ENCODE peak calls at places on chromosomes 5 and 9, in four cellular contexts. N, F, Z and M are unnamed samples.

GRCh38 chr9:91991621-91992435 is 41.8 kb upstream of the ROR2 start:
- DNase-seq in N (no peak), F (no peak), Z (peak), M (no peak)

GRCh38 chr5:119339965-119340364 is 15.9 kb upstream of the TNFAIP8 start:
- DNase-seq in N (no peak), F (peak), Z (no peak), M (no peak)

GRCh38 chr9:114169029-114169939 is 13.9 kb downstream of the COL27A1 start:
- DNase-seq in N (no peak), F (no peak), Z (peak), M (no peak)

GRCh38 chr9:131747352-131747751 is 7.5 kb upstream of the RAPGEF1 start:
- DNase-seq in N (no peak), F (no peak), Z (peak), M (no peak)

GRCh38 chr9:134390537-134390936 is 64.3 kb downstream of the RXRA start:
- DNase-seq in N (peak), F (peak), Z (no peak), M (peak)

GRCh38 chr9:98335666-98336065 is 80.2 kb upstream of the TBC1D2 start:
- DNase-seq in N (no peak), F (no peak), Z (no peak), M (no peak)

GRCh38 chr5:111299067-111299481 is 74.9 kb downstream of the CAMK4 start:
- DNase-seq in N (no peak), F (no peak), Z (peak), M (no peak)

GRCh38 chr5:42745426-42745825 is 11.2 kb upstream of the CCDC152 start:
- DNase-seq in N (no peak), F (no peak), Z (peak), M (no peak)

GRCh38 chr5:141681695-141682641 is at the start of gene ARAP3:
- DNase-seq in N (no peak), F (peak), Z (peak), M (no peak)

GRCh38 chr9:69411931-69412740 is 87.1 kb downstream of the ENTREP1 start:
- DNase-seq in N (no peak), F (no peak), Z (no peak), M (no peak)

GRCh38 chr5:67880876-67881275 is 334.7 kb upstream of the PIK3R1 start:
- DNase-seq in N (no peak), F (no peak), Z (no peak), M (no peak)

GRCh38 chr9:3879315-3879714 is 353.5 kb upstream of the RFX3 start:
- DNase-seq in N (no peak), F (no peak), Z (no peak), M (no peak)